ENCODE peak calls at places on chromosomes 6 and 20, in four cellular contexts. G, H, N and A are unnamed samples. For H3K9me3, the result is how much of the 10 kb centered on the place peaks cover.

GRCh38 chr6:87731818-87732661 is 30.0 kb upstream of the AKIRIN2 start:
- DNase-seq in G (peak), H (peak), N (peak), A (peak)

GRCh38 chr6:53066059-53066406 is 829 bp downstream of the FBXO9 start:
- DNase-seq in G (peak), H (peak), N (peak), A (peak)

GRCh38 chr20:50645253-50646068 is 45.9 kb downstream of the RIPOR3 start:
- DNase-seq in G (peak), H (no peak), N (peak), A (peak)

GRCh38 chr20:10433014-10433622 is 904 bp downstream of the MKKS start:
- DNase-seq in G (no peak), H (no peak), N (no peak), A (peak)

GRCh38 chr20:19974621-19975435 is 42.3 kb upstream of the NAA20 start:
- DNase-seq in G (peak), H (peak), N (peak), A (peak)

GRCh38 chr6:139376054-139376355 is 1.6 kb upstream of the CITED2 start:
- DNase-seq in G (peak), H (no peak), N (no peak), A (no peak)

GRCh38 chr20:48603819-48604405 is 223.9 kb downstream of the PREX1 start:
- DNase-seq in G (no peak), H (peak), N (no peak), A (no peak)

GRCh38 chr6:119323478-119323877 is 26.1 kb downstream of the MAN1A1 start:
- DNase-seq in G (no peak), H (no peak), N (no peak), A (no peak)

GRCh38 chr20:61349447-61350165 is 97.5 kb downstream of the CDH4 start:
- DNase-seq in G (no peak), H (no peak), N (no peak), A (no peak)

GRCh38 chr6:169803816-169804340 is 52.5 kb downstream of the ERMARD start:
- DNase-seq in G (no peak), H (no peak), N (no peak), A (no peak)

GRCh38 chr6:39836621-39837020 is 44.4 kb downstream of the DAAM2 start:
- DNase-seq in G (no peak), H (no peak), N (no peak), A (no peak)

GRCh38 chr6:116070990-116071389 is 10.3 kb upstream of the FRK start:
- DNase-seq in G (no peak), H (no peak), N (no peak), A (no peak)

GRCh38 chr20:34553366-34553867 is 5.1 kb upstream of the MAP1LC3A start:
- DNase-seq in G (no peak), H (peak), N (peak), A (no peak)

GRCh38 chr6:7176208-7176607 is 68.4 kb downstream of the RREB1 start:
- DNase-seq in G (no peak), H (no peak), N (no peak), A (no peak)

GRCh38 chr6:63394656-63395308 is 75.0 kb upstream of the LGSN start:
- DNase-seq in G (no peak), H (no peak), N (no peak), A (no peak)

GRCh38 chr20:37697314-37697713 is 3.5 kb downstream of the CTNNBL1 start:
- DNase-seq in G (no peak), H (no peak), N (no peak), A (no peak)

GRCh38 chr6:37630281-37630799 is 67.3 kb downstream of the MDGA1 start:
- DNase-seq in G (peak), H (no peak), N (no peak), A (no peak)

GRCh38 chr6:1797801-1798200 is 188.1 kb downstream of the FOXC1 start:
- DNase-seq in G (no peak), H (no peak), N (no peak), A (no peak)

DNA sequence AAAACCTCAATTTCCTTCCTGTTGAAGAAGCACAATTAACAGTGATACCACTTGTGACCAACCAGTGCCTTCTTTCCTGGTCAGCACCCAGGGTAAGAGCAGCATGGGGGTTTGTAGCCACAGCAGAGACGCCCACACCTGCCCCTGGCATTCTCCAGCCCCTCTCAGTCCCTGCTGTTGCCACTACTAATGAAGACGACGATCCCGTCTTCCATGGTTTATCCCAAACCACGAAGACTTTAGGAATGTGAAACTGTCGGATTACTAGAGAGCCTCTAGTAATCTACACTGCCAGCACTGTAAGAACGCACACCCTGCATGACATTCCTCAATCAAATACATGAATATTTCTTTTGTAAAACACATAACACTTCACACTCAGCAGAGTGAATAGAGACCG is 60.0 kb downstream of the GINS1 start:
- DNase-seq in G (no peak), H (no peak), N (no peak), A (no peak)
- H3K9me3 ChIP-seq in G (under half), H (under half), N (under half), A (under half)

GRCh38 chr6:16999486-17000436 is 102.1 kb upstream of the STMND1 start:
- DNase-seq in G (no peak), H (no peak), N (peak), A (no peak)
- H3K27ac ChIP-seq in G (peak), H (peak), N (peak), A (no peak)

GRCh38 chr20:44217342-44218092 is 6.9 kb upstream of the OSER1 start:
- DNase-seq in G (peak), H (peak), N (peak), A (peak)

GRCh38 chr20:44211177-44212039 is 837 bp upstream of the OSER1 start:
- DNase-seq in G (peak), H (no peak), N (peak), A (no peak)

GRCh38 chr20:44212792-44213191 is 2.2 kb upstream of the OSER1 start:
- DNase-seq in G (no peak), H (no peak), N (no peak), A (no peak)

GRCh38 chr20:44218441-44218840 is 7.9 kb upstream of the OSER1 start:
- DNase-seq in G (no peak), H (no peak), N (no peak), A (no peak)

DNA sequence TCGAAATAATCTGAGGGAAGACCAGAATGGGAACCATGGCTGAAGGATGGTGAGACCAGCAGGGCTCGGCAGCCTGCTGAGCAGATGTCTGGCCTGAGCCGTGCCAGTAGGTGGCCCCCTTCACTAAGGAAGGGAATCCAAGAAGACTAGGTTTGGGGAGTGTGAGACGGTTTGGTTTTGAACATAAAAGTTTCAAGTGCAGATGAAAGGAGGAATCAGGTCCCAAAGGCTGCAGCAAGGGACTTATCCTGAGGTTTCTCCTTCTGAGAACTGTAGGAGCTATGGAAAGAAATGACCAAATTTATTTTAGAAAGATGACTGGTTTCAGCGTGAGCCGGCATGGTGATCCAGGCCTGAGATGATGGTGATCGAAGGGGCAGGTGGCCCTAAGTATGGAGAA is 4.6 kb upstream of the OSER1 start:
- DNase-seq in G (peak), H (peak), N (peak), A (peak)
- TF ChIP-seq CTCF in G (peak), H (peak), N (peak), A (peak)

DNA sequence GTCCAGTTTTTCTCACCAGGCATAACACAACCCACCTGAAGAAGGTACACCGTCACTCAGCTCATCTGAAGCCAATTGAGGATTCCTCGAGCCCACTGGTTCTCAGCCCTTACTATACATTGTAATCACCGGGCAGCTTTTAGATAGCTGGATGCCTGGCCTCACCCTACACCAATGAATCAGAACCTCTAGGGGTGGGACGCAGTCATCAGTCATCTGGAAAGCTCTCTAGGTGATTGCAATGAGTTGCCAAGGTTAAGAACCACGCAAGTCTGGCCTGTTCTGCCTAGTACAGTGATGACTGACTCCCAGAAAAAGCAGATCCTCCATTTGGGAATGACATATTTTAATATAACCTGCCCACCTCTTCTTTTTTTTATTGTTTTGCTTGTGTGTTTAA is 41.1 kb downstream of the MC3R start:
- DNase-seq in G (no peak), H (no peak), N (no peak), A (no peak)
- H3K9me3 ChIP-seq in G (under half), H (under half), N (under half), A (under half)

GRCh38 chr6:13071946-13072345 is 256.4 kb downstream of the TBC1D7 start:
- DNase-seq in G (no peak), H (no peak), N (no peak), A (no peak)
- H3K27ac ChIP-seq in G (no peak), H (no peak), N (no peak), A (no peak)

GRCh38 chr6:136548582-136549330 is 1.5 kb downstream of the MAP7 start:
- DNase-seq in G (no peak), H (no peak), N (no peak), A (no peak)

GRCh38 chr6:136549359-136550044 is 720 bp downstream of the MAP7 start:
- DNase-seq in G (peak), H (peak), N (peak), A (peak)

GRCh38 chr6:136546321-136546720 is 3.9 kb downstream of the MAP7 start:
- DNase-seq in G (no peak), H (no peak), N (no peak), A (no peak)

GRCh38 chr6:136547871-136548270 is 2.4 kb downstream of the MAP7 start:
- DNase-seq in G (no peak), H (no peak), N (no peak), A (no peak)

DNA sequence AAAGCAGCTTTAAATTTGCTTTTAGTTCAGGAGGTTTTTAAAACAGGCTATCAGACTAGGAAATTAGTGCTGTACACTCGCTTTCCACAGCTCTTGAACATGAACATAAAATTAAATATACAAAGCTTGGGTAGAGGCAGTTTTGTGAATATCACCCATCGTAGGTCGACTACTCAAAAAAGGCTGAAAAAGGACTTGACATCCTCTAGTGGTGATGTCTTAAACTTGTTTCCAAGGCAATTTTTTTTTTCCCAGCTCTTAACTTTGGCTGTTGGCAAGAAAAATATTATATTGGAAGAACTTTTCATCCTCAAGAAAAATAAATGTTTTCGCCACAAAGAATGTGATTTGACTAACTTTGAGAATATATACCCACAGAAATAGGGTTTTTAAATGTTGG is 2.9 kb downstream of the MAP7 start:
- DNase-seq in G (peak), H (no peak), N (no peak), A (no peak)
- TF ChIP-seq CTCF in G (peak), H (peak), N (no peak), A (no peak)

DNA sequence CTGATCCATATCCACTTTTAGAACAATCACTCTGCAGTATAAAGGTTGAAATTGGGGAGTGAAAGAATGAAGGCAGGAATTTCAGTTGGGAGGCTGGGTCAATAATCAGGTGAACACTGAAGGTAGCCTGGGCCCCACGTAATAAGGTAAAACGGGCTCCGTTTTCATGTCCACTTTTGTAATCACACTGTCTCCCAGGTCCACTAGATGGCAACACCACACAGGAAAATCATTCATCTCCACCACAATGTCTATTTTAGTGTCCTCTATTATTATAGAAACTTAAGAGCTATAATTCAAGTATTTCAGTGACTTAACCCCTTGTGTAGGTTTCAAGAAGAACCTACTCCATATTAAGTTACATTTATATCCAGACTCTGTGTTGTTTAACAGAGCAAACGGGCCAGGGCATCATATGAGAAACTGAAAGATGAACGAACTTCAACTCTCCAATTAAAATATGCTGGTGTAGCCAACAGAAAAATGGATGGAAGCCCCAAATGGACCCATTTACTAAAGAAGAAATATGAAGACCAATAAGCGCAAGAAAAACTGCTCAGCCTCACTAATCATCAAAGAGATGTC is 45.9 kb upstream of the MC3R start:
- DNase-seq in G (peak), H (no peak), N (no peak), A (no peak)
- H3K9me3 ChIP-seq in G (under half), H (under half), N (under half), A (under half)

GRCh38 chr20:35607003-35607735 is 8.5 kb upstream of the SPAG4 start:
- DNase-seq in G (no peak), H (no peak), N (no peak), A (peak)

GRCh38 chr20:35611482-35611881 is 4.1 kb upstream of the SPAG4 start:
- DNase-seq in G (no peak), H (no peak), N (no peak), A (no peak)

GRCh38 chr20:35606127-35606526 is 9.5 kb upstream of the SPAG4 start:
- DNase-seq in G (no peak), H (no peak), N (no peak), A (no peak)

GRCh38 chr20:35615667-35616464 is at the start of gene SPAG4:
- DNase-seq in G (peak), H (peak), N (peak), A (peak)

GRCh38 chr20:35610833-35611427 is 4.7 kb upstream of the SPAG4 start:
- DNase-seq in G (no peak), H (no peak), N (no peak), A (no peak)
- H3K27ac ChIP-seq in G (no peak), H (no peak), N (no peak), A (no peak)